ENCODE peak calls at places on chromosomes 11 and 22, in eight cellular contexts. B is neuronal stem cell, K is lung, C is keratinocyte, U is cardiac muscle cell, Q is heart right ventricle, L is ovary, T is adrenal gland. J is an unnamed sample. For H3K27me3 and H3K4me1, the result is how much of the 10 kb centered on the place peaks cover.

GRCh38 chr11:130214861-130215530 is 55.4 kb downstream of the ST14 start:
- DNase-seq in B (no peak), K (peak), C (no peak), U (no peak), Q (no peak), L (peak), T (peak), J (no peak)

GRCh38 chr11:16917941-16918340 is 96.3 kb downstream of the PLEKHA7 start:
- DNase-seq in B (no peak), K (no peak), C (peak), U (no peak), Q (no peak), L (no peak), T (no peak), J (no peak)

GRCh38 chr11:38323961-38324761 is 1726.1 kb upstream of the RAG2 start:
- DNase-seq in B (no peak), K (no peak), C (no peak), U (no peak), Q (no peak), L (no peak), T (no peak), J (no peak)

GRCh38 chr11:1401656-1402221 is 12.0 kb downstream of the BRSK2 start:
- DNase-seq in B (peak), K (peak), C (no peak), U (peak), Q (peak), L (peak), T (peak), J (peak)

GRCh38 chr11:130611791-130612251 is 163.4 kb downstream of the ADAMTS15 start:
- DNase-seq in B (no peak), K (no peak), C (no peak), U (peak), Q (no peak), L (no peak), T (no peak), J (no peak)

GRCh38 chr11:1825039-1825740 is 9.6 kb upstream of the SYT8 start:
- DNase-seq in B (peak), K (peak), C (no peak), U (peak), Q (no peak), L (no peak), T (no peak), J (peak)

GRCh38 chr11:36540998-36541397 is 26.8 kb upstream of the RAG1 start:
- DNase-seq in B (no peak), K (no peak), C (no peak), U (peak), Q (no peak), L (no peak), T (peak), J (peak)

GRCh38 chr11:83206771-83207413 is 13.4 kb downstream of the ANKRD42 start:
- DNase-seq in B (no peak), K (no peak), C (no peak), U (no peak), Q (no peak), L (no peak), T (no peak), J (no peak)

DNA sequence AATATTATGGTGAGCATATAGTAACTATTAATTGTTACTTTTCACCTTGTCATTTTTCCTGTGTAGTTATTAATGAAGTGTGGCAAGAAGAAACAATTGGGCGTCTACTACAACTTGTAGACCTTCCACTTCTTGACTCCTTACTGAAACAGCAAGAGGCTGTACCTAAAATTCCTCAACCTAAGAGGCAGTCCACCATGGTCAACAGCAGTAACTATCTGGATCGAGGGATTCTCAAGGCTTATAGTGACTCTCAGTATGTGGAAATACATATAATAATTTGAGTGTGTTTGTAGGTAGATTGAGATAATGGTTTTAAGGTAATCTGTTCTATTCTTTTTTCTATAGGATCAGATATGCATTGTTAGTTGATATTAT is 10.8 kb upstream of the TCP11L1 start:
- DNase-seq in B (no peak), K (no peak), C (no peak), U (no peak), Q (no peak), L (no peak), T (no peak), J (no peak)
- H3K4me3 ChIP-seq in B (no peak), K (no peak), C (no peak), U (no peak), Q (no peak), L (no peak), T (no peak), J (no peak)

GRCh38 chr11:72614381-72614780 is 59.8 kb downstream of the PDE2A start:
- DNase-seq in B (no peak), K (no peak), C (no peak), U (no peak), Q (no peak), L (no peak), T (peak), J (no peak)

GRCh38 chr11:72616655-72617054 is 57.6 kb downstream of the PDE2A start:
- DNase-seq in B (no peak), K (no peak), C (no peak), U (no peak), Q (no peak), L (no peak), T (no peak), J (no peak)

GRCh38 chr11:72615329-72615728 is 58.9 kb downstream of the PDE2A start:
- DNase-seq in B (no peak), K (no peak), C (no peak), U (no peak), Q (no peak), L (no peak), T (no peak), J (no peak)

GRCh38 chr11:72613977-72614376 is 60.2 kb downstream of the PDE2A start:
- DNase-seq in B (no peak), K (peak), C (no peak), U (no peak), Q (peak), L (no peak), T (no peak), J (no peak)

GRCh38 chr11:72613450-72613849 is 60.8 kb downstream of the PDE2A start:
- DNase-seq in B (no peak), K (no peak), C (no peak), U (no peak), Q (no peak), L (no peak), T (no peak), J (no peak)
- H3K27me3 ChIP-seq in B (under half), K (under half), C (under half), U (under half), Q (under half), L (under half), T (under half), J (under half)

GRCh38 chr22:23278883-23279675 is 98.8 kb downstream of the BCR start:
- DNase-seq in B (no peak), K (peak), C (peak), U (no peak), Q (peak), L (no peak), T (no peak), J (peak)
- H3K4me1 ChIP-seq in B (under half), K (under half), C (under half), U (under half), Q (under half), L (under half), T (under half), J (under half)

GRCh38 chr22:39242809-39243442 is 1.9 kb downstream of the PDGFB start:
- DNase-seq in B (no peak), K (no peak), C (no peak), U (no peak), Q (no peak), L (no peak), T (no peak), J (peak)
- H3K4me3 ChIP-seq in B (peak), K (peak), C (peak), U (peak), Q (peak), L (peak), T (peak), J (peak)

GRCh38 chr11:61699737-61700160 is 19.6 kb downstream of the DAGLA start:
- DNase-seq in B (no peak), K (no peak), C (no peak), U (no peak), Q (peak), L (no peak), T (peak), J (peak)

GRCh38 chr11:61700720-61701119 is 20.5 kb downstream of the DAGLA start:
- DNase-seq in B (no peak), K (no peak), C (no peak), U (no peak), Q (no peak), L (no peak), T (no peak), J (no peak)

GRCh38 chr11:61701298-61701993 is 21.3 kb downstream of the DAGLA start:
- DNase-seq in B (no peak), K (no peak), C (no peak), U (peak), Q (no peak), L (no peak), T (no peak), J (peak)

GRCh38 chr11:61698173-61698965 is 18.2 kb downstream of the DAGLA start:
- DNase-seq in B (no peak), K (no peak), C (no peak), U (no peak), Q (no peak), L (no peak), T (no peak), J (peak)

DNA sequence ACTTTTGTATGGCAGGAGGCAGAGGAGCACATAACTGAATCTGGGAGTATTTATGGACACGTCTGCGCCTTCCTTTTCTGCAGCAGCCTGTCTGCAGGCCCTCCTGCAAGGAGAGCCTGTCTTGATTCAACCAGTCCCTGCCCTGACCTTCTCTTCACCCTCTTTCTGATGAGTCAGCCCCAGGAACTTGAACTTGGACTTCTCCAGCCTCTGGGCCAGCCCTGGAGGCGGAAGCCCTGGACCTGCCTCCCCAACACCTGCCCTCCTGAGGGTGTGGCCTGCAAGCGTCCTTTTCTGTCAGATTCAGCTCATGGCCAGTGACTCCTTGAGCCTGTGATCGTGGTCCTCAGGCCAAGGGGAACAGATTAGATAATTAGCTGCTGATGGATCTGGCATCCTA is 20.0 kb downstream of the DAGLA start:
- DNase-seq in B (no peak), K (peak), C (no peak), U (peak), Q (no peak), L (no peak), T (peak), J (peak)
- H3K27me3 ChIP-seq in B (under half), K (under half), C (under half), U (under half), Q (under half), L (under half), T (under half), J (under half)

GRCh38 chr11:45265963-45266692 is 20.0 kb downstream of the SYT13 start:
- DNase-seq in B (no peak), K (no peak), C (no peak), U (no peak), Q (no peak), L (no peak), T (no peak), J (no peak)

GRCh38 chr11:45266693-45267451 is 19.3 kb downstream of the SYT13 start:
- DNase-seq in B (no peak), K (no peak), C (no peak), U (no peak), Q (no peak), L (no peak), T (no peak), J (no peak)

GRCh38 chr11:45262900-45263299 is 23.2 kb downstream of the SYT13 start:
- DNase-seq in B (no peak), K (no peak), C (no peak), U (no peak), Q (no peak), L (no peak), T (no peak), J (peak)

GRCh38 chr11:45263773-45264172 is 22.4 kb downstream of the SYT13 start:
- DNase-seq in B (no peak), K (no peak), C (no peak), U (no peak), Q (no peak), L (no peak), T (no peak), J (no peak)

GRCh38 chr11:45264839-45265515 is 21.2 kb downstream of the SYT13 start:
- DNase-seq in B (no peak), K (no peak), C (no peak), U (no peak), Q (no peak), L (no peak), T (no peak), J (no peak)
- H3K4me1 ChIP-seq in B (under half), K (under half), C (under half), U (under half), Q (under half), L (under half), T (under half), J (under half)

GRCh38 chr11:96464695-96465307 is 75.0 kb downstream of the JRKL start:
- DNase-seq in B (peak), K (no peak), C (peak), U (peak), Q (no peak), L (no peak), T (no peak), J (no peak)
- H3K4me3 ChIP-seq in B (no peak), K (no peak), C (no peak), U (no peak), Q (no peak), L (no peak), T (no peak), J (no peak)

GRCh38 chr22:42719656-42720262 is 911 bp downstream of the A4GALT start:
- DNase-seq in B (no peak), K (no peak), C (no peak), U (no peak), Q (no peak), L (no peak), T (no peak), J (no peak)
- H3K27me3 ChIP-seq in B (under half), K (under half), C (under half), U (half or more), Q (under half), L (under half), T (under half), J (under half)

GRCh38 chr11:96219981-96220623 is 122.9 kb downstream of the MAML2 start:
- DNase-seq in B (no peak), K (no peak), C (no peak), U (no peak), Q (no peak), L (no peak), T (no peak), J (no peak)
- H3K4me1 ChIP-seq in B (under half), K (under half), C (under half), U (half or more), Q (half or more), L (under half), T (under half), J (under half)